ENCODE peak calls at places on chromosome 17, in five cellular contexts. One of them, this sample, is unnamed.

GRCh38 chr17:413016-413350 is 60.4 kb upstream of the RPH3AL start:
- DNase-seq in A549: no peak
- DNase-seq in SHP77 treated with DMSO at 0.1 percent for 48 hours: no peak
- DNase-seq in IMR-90: no peak
- DNase-seq in cardiac fibroblast: no peak
- DNase-seq in this sample: no peak

GRCh38 chr17:58205936-58206335 is 13.1 kb downstream of the MKS1 start:
- DNase-seq in A549: no peak
- DNase-seq in SHP77 treated with DMSO at 0.1 percent for 48 hours: no peak
- DNase-seq in IMR-90: no peak
- DNase-seq in cardiac fibroblast: no peak
- DNase-seq in this sample: no peak

GRCh38 chr17:27453466-27453865 is 2.8 kb upstream of the KSR1 start:
- DNase-seq in A549: no peak
- DNase-seq in SHP77 treated with DMSO at 0.1 percent for 48 hours: no peak
- DNase-seq in IMR-90: peak; percentile 46
- DNase-seq in cardiac fibroblast: no peak
- DNase-seq in this sample: no peak

GRCh38 chr17:44133918-44134476 is 7.7 kb upstream of the HROB start:
- DNase-seq in A549: no peak
- DNase-seq in SHP77 treated with DMSO at 0.1 percent for 48 hours: no peak
- DNase-seq in IMR-90: no peak
- DNase-seq in cardiac fibroblast: no peak
- DNase-seq in this sample: no peak

GRCh38 chr17:34306466-34306865 is 12.8 kb upstream of the CCL8 start:
- DNase-seq in A549: peak; percentile 22
- DNase-seq in SHP77 treated with DMSO at 0.1 percent for 48 hours: no peak
- DNase-seq in IMR-90: peak; percentile 87
- DNase-seq in cardiac fibroblast: peak; percentile 94
- DNase-seq in this sample: no peak

GRCh38 chr17:17809527-17810373 is 27.0 kb downstream of the SREBF1 start:
- DNase-seq in A549: no peak
- DNase-seq in SHP77 treated with DMSO at 0.1 percent for 48 hours: no peak
- DNase-seq in IMR-90: no peak
- DNase-seq in cardiac fibroblast: no peak
- DNase-seq in this sample: peak; percentile 93

GRCh38 chr17:71019699-71020098 is 850.4 kb downstream of the KCNJ2 start:
- DNase-seq in A549: no peak
- DNase-seq in SHP77 treated with DMSO at 0.1 percent for 48 hours: no peak
- DNase-seq in IMR-90: no peak
- DNase-seq in cardiac fibroblast: no peak
- DNase-seq in this sample: no peak

GRCh38 chr17:56142781-56143180 is 10.5 kb upstream of the ANKFN1 start:
- DNase-seq in A549: no peak
- DNase-seq in SHP77 treated with DMSO at 0.1 percent for 48 hours: no peak
- DNase-seq in IMR-90: peak; percentile 21
- DNase-seq in cardiac fibroblast: no peak
- DNase-seq in this sample: no peak

GRCh38 chr17:41308251-41308917 is 725 bp downstream of the KRTAP16-1 start:
- DNase-seq in A549: no peak
- DNase-seq in SHP77 treated with DMSO at 0.1 percent for 48 hours: peak; percentile 4
- DNase-seq in IMR-90: no peak
- DNase-seq in cardiac fibroblast: no peak
- DNase-seq in this sample: no peak